ENCODE peak calls at places on chromosome 6, in eight cellular contexts. One of them, this sample, is unnamed.

GRCh38 chr6:2563635-2564034 is 187.1 kb downstream of the MYLK4 start:
- DNase-seq in EL: no peak
- DNase-seq in nephron progenitor cell: no peak
- DNase-seq in stimulated activated CD4-positive, alpha-beta T cell treated with anti-CD3 and anti-CD28 coated beads, Interleukin-12 subunit alpha, Interleukin-12 subunit beta, amount 100 ng/mL, for 48 hours: no peak
- DNase-seq in CD4-positive, CD25-positive, alpha-beta regulatory T cell: peak; percentile 32
- DNase-seq in left cardiac atrium: no peak
- DNase-seq in ACHN: no peak
- DNase-seq in skeletal muscle cell: no peak
- DNase-seq in this sample: no peak

GRCh38 chr6:2439632-2440031 is 194.2 kb upstream of the GMDS start:
- DNase-seq in left cardiac atrium: no peak
- DNase-seq in nephron progenitor cell: no peak
- DNase-seq in CD4-positive, CD25-positive, alpha-beta regulatory T cell: no peak
- DNase-seq in skeletal muscle cell: no peak
- DNase-seq in stimulated activated CD4-positive, alpha-beta T cell treated with anti-CD3 and anti-CD28 coated beads, Interleukin-12 subunit alpha, Interleukin-12 subunit beta, amount 100 ng/mL, for 48 hours: no peak
- DNase-seq in EL: no peak
- DNase-seq in ACHN: no peak
- DNase-seq in this sample: no peak

GRCh38 chr6:94270040-94270689 is 850.8 kb upstream of the EPHA7 start:
- DNase-seq in skeletal muscle cell: no peak
- DNase-seq in left cardiac atrium: no peak
- DNase-seq in CD4-positive, CD25-positive, alpha-beta regulatory T cell: no peak
- DNase-seq in ACHN: no peak
- DNase-seq in EL: no peak
- DNase-seq in nephron progenitor cell: no peak
- DNase-seq in stimulated activated CD4-positive, alpha-beta T cell treated with anti-CD3 and anti-CD28 coated beads, Interleukin-12 subunit alpha, Interleukin-12 subunit beta, amount 100 ng/mL, for 48 hours: no peak
- DNase-seq in this sample: no peak

GRCh38 chr6:33018904-33019303 is 9.5 kb upstream of the HLA-DOA start:
- DNase-seq in skeletal muscle cell: peak; percentile 9
- DNase-seq in CD4-positive, CD25-positive, alpha-beta regulatory T cell: no peak
- DNase-seq in ACHN: peak; percentile 58
- DNase-seq in nephron progenitor cell: no peak
- DNase-seq in left cardiac atrium: peak; percentile 71
- DNase-seq in EL: peak; percentile 39
- DNase-seq in stimulated activated CD4-positive, alpha-beta T cell treated with anti-CD3 and anti-CD28 coated beads, Interleukin-12 subunit alpha, Interleukin-12 subunit beta, amount 100 ng/mL, for 48 hours: no peak
- DNase-seq in this sample: peak; percentile 86

GRCh38 chr6:87213364-87213763 is 58.0 kb downstream of the ZNF292 start:
- DNase-seq in nephron progenitor cell: no peak
- DNase-seq in CD4-positive, CD25-positive, alpha-beta regulatory T cell: no peak
- DNase-seq in stimulated activated CD4-positive, alpha-beta T cell treated with anti-CD3 and anti-CD28 coated beads, Interleukin-12 subunit alpha, Interleukin-12 subunit beta, amount 100 ng/mL, for 48 hours: no peak
- DNase-seq in left cardiac atrium: no peak
- DNase-seq in ACHN: no peak
- DNase-seq in skeletal muscle cell: no peak
- DNase-seq in EL: no peak
- DNase-seq in this sample: peak; percentile 13

GRCh38 chr6:56072856-56073255 is 174.5 kb downstream of the COL21A1 start:
- DNase-seq in nephron progenitor cell: no peak
- DNase-seq in CD4-positive, CD25-positive, alpha-beta regulatory T cell: no peak
- DNase-seq in left cardiac atrium: no peak
- DNase-seq in EL: peak; percentile 7
- DNase-seq in skeletal muscle cell: peak; percentile 84
- DNase-seq in ACHN: no peak
- DNase-seq in stimulated activated CD4-positive, alpha-beta T cell treated with anti-CD3 and anti-CD28 coated beads, Interleukin-12 subunit alpha, Interleukin-12 subunit beta, amount 100 ng/mL, for 48 hours: no peak
- DNase-seq in this sample: no peak

GRCh38 chr6:41442800-41443501 is 103.2 kb upstream of the FOXP4 start:
- DNase-seq in nephron progenitor cell: peak; percentile 92
- DNase-seq in stimulated activated CD4-positive, alpha-beta T cell treated with anti-CD3 and anti-CD28 coated beads, Interleukin-12 subunit alpha, Interleukin-12 subunit beta, amount 100 ng/mL, for 48 hours: no peak
- DNase-seq in CD4-positive, CD25-positive, alpha-beta regulatory T cell: no peak
- DNase-seq in skeletal muscle cell: peak; percentile 47
- DNase-seq in left cardiac atrium: peak; percentile 48
- DNase-seq in EL: no peak
- DNase-seq in ACHN: no peak
- DNase-seq in this sample: peak; percentile 72

GRCh38 chr6:117976030-117976651 is 69.1 kb downstream of the SLC35F1 start:
- DNase-seq in nephron progenitor cell: peak; percentile 12
- DNase-seq in stimulated activated CD4-positive, alpha-beta T cell treated with anti-CD3 and anti-CD28 coated beads, Interleukin-12 subunit alpha, Interleukin-12 subunit beta, amount 100 ng/mL, for 48 hours: no peak
- DNase-seq in CD4-positive, CD25-positive, alpha-beta regulatory T cell: peak; percentile 58
- DNase-seq in ACHN: peak; percentile 47
- DNase-seq in EL: peak; percentile 38
- DNase-seq in skeletal muscle cell: peak; percentile 1
- DNase-seq in left cardiac atrium: no peak
- DNase-seq in this sample: no peak

GRCh38 chr6:105364243-105364642 is 38.6 kb downstream of the PREP start:
- DNase-seq in EL: peak; percentile 58
- DNase-seq in CD4-positive, CD25-positive, alpha-beta regulatory T cell: no peak
- DNase-seq in stimulated activated CD4-positive, alpha-beta T cell treated with anti-CD3 and anti-CD28 coated beads, Interleukin-12 subunit alpha, Interleukin-12 subunit beta, amount 100 ng/mL, for 48 hours: no peak
- DNase-seq in nephron progenitor cell: no peak
- DNase-seq in skeletal muscle cell: no peak
- DNase-seq in left cardiac atrium: no peak
- DNase-seq in ACHN: no peak
- DNase-seq in this sample: no peak

GRCh38 chr6:133017581-133017980 is 203.2 kb downstream of the RPS12 start:
- DNase-seq in left cardiac atrium: no peak
- DNase-seq in stimulated activated CD4-positive, alpha-beta T cell treated with anti-CD3 and anti-CD28 coated beads, Interleukin-12 subunit alpha, Interleukin-12 subunit beta, amount 100 ng/mL, for 48 hours: no peak
- DNase-seq in skeletal muscle cell: peak; percentile 74
- DNase-seq in nephron progenitor cell: no peak
- DNase-seq in CD4-positive, CD25-positive, alpha-beta regulatory T cell: no peak
- DNase-seq in ACHN: no peak
- DNase-seq in EL: no peak
- DNase-seq in this sample: no peak

GRCh38 chr6:75147512-75147911 is 58.3 kb downstream of the COL12A1 start:
- DNase-seq in nephron progenitor cell: no peak
- DNase-seq in skeletal muscle cell: peak; percentile 19
- DNase-seq in left cardiac atrium: no peak
- DNase-seq in ACHN: no peak
- DNase-seq in CD4-positive, CD25-positive, alpha-beta regulatory T cell: no peak
- DNase-seq in stimulated activated CD4-positive, alpha-beta T cell treated with anti-CD3 and anti-CD28 coated beads, Interleukin-12 subunit alpha, Interleukin-12 subunit beta, amount 100 ng/mL, for 48 hours: no peak
- DNase-seq in EL: no peak
- DNase-seq in this sample: no peak

GRCh38 chr6:168863467-168863866 is 390.2 kb downstream of the THBS2 start:
- DNase-seq in nephron progenitor cell: no peak
- DNase-seq in stimulated activated CD4-positive, alpha-beta T cell treated with anti-CD3 and anti-CD28 coated beads, Interleukin-12 subunit alpha, Interleukin-12 subunit beta, amount 100 ng/mL, for 48 hours: no peak
- DNase-seq in CD4-positive, CD25-positive, alpha-beta regulatory T cell: no peak
- DNase-seq in skeletal muscle cell: no peak
- DNase-seq in ACHN: no peak
- DNase-seq in EL: no peak
- DNase-seq in left cardiac atrium: no peak
- DNase-seq in this sample: no peak

GRCh38 chr6:29510746-29511300 is 23.1 kb upstream of the MAS1L start:
- DNase-seq in stimulated activated CD4-positive, alpha-beta T cell treated with anti-CD3 and anti-CD28 coated beads, Interleukin-12 subunit alpha, Interleukin-12 subunit beta, amount 100 ng/mL, for 48 hours: no peak
- DNase-seq in ACHN: no peak
- DNase-seq in nephron progenitor cell: no peak
- DNase-seq in skeletal muscle cell: no peak
- DNase-seq in EL: no peak
- DNase-seq in CD4-positive, CD25-positive, alpha-beta regulatory T cell: no peak
- DNase-seq in left cardiac atrium: no peak
- DNase-seq in this sample: no peak

GRCh38 chr6:135974416-135974815 is 122.9 kb downstream of the PDE7B start:
- DNase-seq in EL: no peak
- DNase-seq in CD4-positive, CD25-positive, alpha-beta regulatory T cell: no peak
- DNase-seq in left cardiac atrium: no peak
- DNase-seq in skeletal muscle cell: no peak
- DNase-seq in ACHN: no peak
- DNase-seq in nephron progenitor cell: no peak
- DNase-seq in stimulated activated CD4-positive, alpha-beta T cell treated with anti-CD3 and anti-CD28 coated beads, Interleukin-12 subunit alpha, Interleukin-12 subunit beta, amount 100 ng/mL, for 48 hours: no peak
- DNase-seq in this sample: no peak

GRCh38 chr6:150332939-150333591 is 35.7 kb upstream of the IYD start:
- DNase-seq in skeletal muscle cell: no peak
- DNase-seq in CD4-positive, CD25-positive, alpha-beta regulatory T cell: no peak
- DNase-seq in left cardiac atrium: no peak
- DNase-seq in ACHN: no peak
- DNase-seq in nephron progenitor cell: no peak
- DNase-seq in stimulated activated CD4-positive, alpha-beta T cell treated with anti-CD3 and anti-CD28 coated beads, Interleukin-12 subunit alpha, Interleukin-12 subunit beta, amount 100 ng/mL, for 48 hours: no peak
- DNase-seq in EL: no peak
- DNase-seq in this sample: no peak

GRCh38 chr6:128491643-128492206 is 28.7 kb downstream of the PTPRK start:
- DNase-seq in ACHN: peak; percentile 68
- DNase-seq in left cardiac atrium: no peak
- DNase-seq in stimulated activated CD4-positive, alpha-beta T cell treated with anti-CD3 and anti-CD28 coated beads, Interleukin-12 subunit alpha, Interleukin-12 subunit beta, amount 100 ng/mL, for 48 hours: no peak
- DNase-seq in EL: no peak
- DNase-seq in CD4-positive, CD25-positive, alpha-beta regulatory T cell: no peak
- DNase-seq in nephron progenitor cell: no peak
- DNase-seq in skeletal muscle cell: peak; percentile 68
- DNase-seq in this sample: no peak

GRCh38 chr6:131949909-131950766 is 1.0 kb downstream of the CCN2 start:
- DNase-seq in left cardiac atrium: peak; percentile 78
- DNase-seq in EL: peak; percentile 89
- DNase-seq in CD4-positive, CD25-positive, alpha-beta regulatory T cell: no peak
- DNase-seq in ACHN: peak; percentile 81
- DNase-seq in skeletal muscle cell: peak; percentile 73
- DNase-seq in stimulated activated CD4-positive, alpha-beta T cell treated with anti-CD3 and anti-CD28 coated beads, Interleukin-12 subunit alpha, Interleukin-12 subunit beta, amount 100 ng/mL, for 48 hours: no peak
- DNase-seq in nephron progenitor cell: peak; percentile 84
- DNase-seq in this sample: peak; percentile 87

GRCh38 chr6:8180327-8181161 is 78.2 kb upstream of the EEF1E1 start:
- DNase-seq in left cardiac atrium: no peak
- DNase-seq in nephron progenitor cell: peak; percentile 35
- DNase-seq in ACHN: peak; percentile 44
- DNase-seq in skeletal muscle cell: peak; percentile 55
- DNase-seq in EL: peak; percentile 97
- DNase-seq in CD4-positive, CD25-positive, alpha-beta regulatory T cell: no peak
- DNase-seq in stimulated activated CD4-positive, alpha-beta T cell treated with anti-CD3 and anti-CD28 coated beads, Interleukin-12 subunit alpha, Interleukin-12 subunit beta, amount 100 ng/mL, for 48 hours: no peak
- DNase-seq in this sample: peak; percentile 55

GRCh38 chr6:35357671-35358070 is 15.3 kb downstream of the PPARD start:
- DNase-seq in left cardiac atrium: no peak
- DNase-seq in CD4-positive, CD25-positive, alpha-beta regulatory T cell: no peak
- DNase-seq in EL: no peak
- DNase-seq in nephron progenitor cell: no peak
- DNase-seq in ACHN: no peak
- DNase-seq in stimulated activated CD4-positive, alpha-beta T cell treated with anti-CD3 and anti-CD28 coated beads, Interleukin-12 subunit alpha, Interleukin-12 subunit beta, amount 100 ng/mL, for 48 hours: no peak
- DNase-seq in skeletal muscle cell: no peak
- DNase-seq in this sample: no peak

GRCh38 chr6:53679446-53679933 is 13.9 kb upstream of the KLHL31 start:
- DNase-seq in CD4-positive, CD25-positive, alpha-beta regulatory T cell: peak; percentile 18
- DNase-seq in left cardiac atrium: no peak
- DNase-seq in ACHN: peak; percentile 51
- DNase-seq in stimulated activated CD4-positive, alpha-beta T cell treated with anti-CD3 and anti-CD28 coated beads, Interleukin-12 subunit alpha, Interleukin-12 subunit beta, amount 100 ng/mL, for 48 hours: no peak
- DNase-seq in nephron progenitor cell: no peak
- DNase-seq in skeletal muscle cell: no peak
- DNase-seq in EL: peak; percentile 28
- DNase-seq in this sample: no peak

GRCh38 chr6:63307581-63308246 is 12.1 kb downstream of the LGSN start:
- DNase-seq in skeletal muscle cell: peak; percentile 8
- DNase-seq in left cardiac atrium: no peak
- DNase-seq in stimulated activated CD4-positive, alpha-beta T cell treated with anti-CD3 and anti-CD28 coated beads, Interleukin-12 subunit alpha, Interleukin-12 subunit beta, amount 100 ng/mL, for 48 hours: no peak
- DNase-seq in ACHN: peak; percentile 47
- DNase-seq in nephron progenitor cell: no peak
- DNase-seq in EL: peak; percentile 41
- DNase-seq in CD4-positive, CD25-positive, alpha-beta regulatory T cell: peak; percentile 18
- DNase-seq in this sample: no peak

GRCh38 chr6:155297669-155298068 is 16.6 kb downstream of the TFB1M start:
- DNase-seq in CD4-positive, CD25-positive, alpha-beta regulatory T cell: no peak
- DNase-seq in stimulated activated CD4-positive, alpha-beta T cell treated with anti-CD3 and anti-CD28 coated beads, Interleukin-12 subunit alpha, Interleukin-12 subunit beta, amount 100 ng/mL, for 48 hours: no peak
- DNase-seq in ACHN: no peak
- DNase-seq in EL: no peak
- DNase-seq in left cardiac atrium: no peak
- DNase-seq in skeletal muscle cell: no peak
- DNase-seq in nephron progenitor cell: no peak
- DNase-seq in this sample: no peak

This sample was measured in thyroid gland.